ENCODE peak calls at places on chromosomes 2 and 18, in eight cellular contexts. S, Y, O, W, E, M, V and T are unnamed samples.
A peak's percentile ranks its signal among the peaks of the same experiment; 100 is the strongest.

GRCh38 chr2:69674301-69674640 is 30.7 kb upstream of the AAK1 start:
- DNase-seq in S (no peak), Y (no peak), O (no peak), W (no peak), E (no peak), M (no peak), V (no peak), T (no peak)

GRCh38 chr2:158129037-158129436 is 27.4 kb downstream of the UPP2 start:
- DNase-seq in S (no peak), Y (no peak), O (no peak), W (no peak), E (no peak), M (no peak), V (no peak), T (no peak)

GRCh38 chr2:216695401-216695821 is at the start of gene IGFBP5:
- DNase-seq in S (peak; percentile 81), Y (peak; percentile 97), O (no peak), W (peak; percentile 94), E (peak; percentile 61), M (peak; percentile 58), V (peak; percentile 36), T (peak; percentile 55)

GRCh38 chr2:237968048-237968862 is 1.4 kb downstream of the UBE2F start:
- DNase-seq in S (peak; percentile 7), Y (no peak), O (peak; percentile 89), W (peak; percentile 71), E (peak; percentile 38), M (peak; percentile 42), V (peak; percentile 54), T (no peak)

GRCh38 chr2:27583390-27583915 is 611 bp downstream of the ZNF512 start:
- DNase-seq in S (no peak), Y (no peak), O (no peak), W (peak; percentile 24), E (no peak), M (no peak), V (no peak), T (no peak)

GRCh38 chr18:26225022-26225693 is 1.1 kb upstream of the TAF4B start:
- DNase-seq in S (no peak), Y (no peak), O (no peak), W (no peak), E (no peak), M (no peak), V (no peak), T (no peak)

GRCh38 chr2:237685408-237685807 is 58.0 kb downstream of the LRRFIP1 start:
- DNase-seq in S (peak; percentile 53), Y (no peak), O (no peak), W (no peak), E (no peak), M (no peak), V (no peak), T (no peak)

GRCh38 chr2:48059975-48060374 is 153.7 kb upstream of the FBXO11 start:
- DNase-seq in S (no peak), Y (no peak), O (no peak), W (no peak), E (no peak), M (no peak), V (no peak), T (no peak)

GRCh38 chr2:27379840-27380625 is 501 bp downstream of the ZNF513 start:
- DNase-seq in S (peak; percentile 38), Y (peak; percentile 89), O (peak; percentile 9), W (peak; percentile 76), E (no peak), M (no peak), V (peak; percentile 63), T (peak; percentile 53)

GRCh38 chr2:128834203-128834602 is 515.5 kb upstream of the HS6ST1 start:
- DNase-seq in S (no peak), Y (no peak), O (no peak), W (no peak), E (no peak), M (no peak), V (no peak), T (no peak)

GRCh38 chr18:5488844-5489243 is 55.0 kb downstream of the EPB41L3 start:
- DNase-seq in S (no peak), Y (no peak), O (no peak), W (no peak), E (peak; percentile 4), M (peak; percentile 20), V (no peak), T (no peak)

GRCh38 chr18:13551305-13551603 is 175.1 kb downstream of the FAM210A start:
- DNase-seq in S (no peak), Y (no peak), O (no peak), W (no peak), E (no peak), M (no peak), V (no peak), T (no peak)

GRCh38 chr18:58221060-58221725 is 177.2 kb downstream of the NEDD4L start:
- DNase-seq in S (peak; percentile 96), Y (no peak), O (no peak), W (peak; percentile 53), E (peak; percentile 92), M (peak; percentile 49), V (no peak), T (no peak)

GRCh38 chr18:79465392-79465991 is 69.8 kb downstream of the NFATC1 start:
- DNase-seq in S (no peak), Y (no peak), O (peak; percentile 8), W (no peak), E (no peak), M (no peak), V (peak; percentile 84), T (no peak)

GRCh38 chr2:147389218-147389617 is 455.6 kb upstream of the ACVR2A start:
- DNase-seq in S (no peak), Y (no peak), O (no peak), W (no peak), E (no peak), M (no peak), V (no peak), T (no peak)

GRCh38 chr18:25278415-25278814 is 73.6 kb downstream of the ZNF521 start:
- DNase-seq in S (no peak), Y (no peak), O (no peak), W (peak; percentile 13), E (no peak), M (no peak), V (no peak), T (no peak)

GRCh38 chr2:96604104-96604503 is 34.0 kb downstream of the KANSL3 start:
- DNase-seq in S (no peak), Y (no peak), O (no peak), W (no peak), E (no peak), M (no peak), V (no peak), T (no peak)

GRCh38 chr2:127573771-127574170 is 38.3 kb downstream of the MYO7B start:
- DNase-seq in S (no peak), Y (peak; percentile 23), O (no peak), W (no peak), E (no peak), M (no peak), V (no peak), T (no peak)

GRCh38 chr2:30679416-30680088 is 127.7 kb downstream of the CAPN13 start:
- DNase-seq in S (no peak), Y (no peak), O (no peak), W (peak; percentile 59), E (peak; percentile 14), M (peak; percentile 70), V (no peak), T (no peak)

GRCh38 chr18:70464343-70465114 is 175.7 kb downstream of the SOCS6 start:
- DNase-seq in S (peak; percentile 80), Y (peak; percentile 79), O (peak; percentile 65), W (peak; percentile 55), E (peak; percentile 54), M (peak; percentile 73), V (peak; percentile 26), T (peak; percentile 11)

DNA sequence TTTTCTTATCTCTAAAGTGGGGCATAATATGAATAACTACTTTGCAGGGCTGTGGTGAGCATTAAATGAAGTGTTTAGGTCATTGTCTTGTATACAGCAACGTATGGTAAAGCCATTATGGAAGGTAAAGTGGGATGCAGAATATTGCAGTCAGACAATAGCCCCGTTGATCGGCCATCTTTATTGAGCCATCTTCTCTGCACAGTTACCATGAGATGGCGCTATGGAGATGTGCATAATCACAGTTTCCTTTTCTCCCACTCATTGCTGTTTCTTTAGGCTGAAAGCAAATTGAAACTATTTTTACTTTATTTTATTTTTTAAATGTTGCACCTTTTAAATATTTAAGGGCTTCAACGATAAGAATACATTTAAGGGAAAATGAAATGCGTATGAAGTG is 108.9 kb downstream of the THSD7B start:
- DNase-seq in S (peak; percentile 53), Y (no peak), O (peak; percentile 29), W (no peak), E (peak; percentile 38), M (no peak), V (no peak), T (no peak)
- H3K27ac ChIP-seq in S (no peak overlapping the region), Y (no peak overlapping the region), O (no peak overlapping the region), W (no peak overlapping the region), E (no peak overlapping the region), M (no peak overlapping the region), V (no peak overlapping the region), T (no peak overlapping the region)

DNA sequence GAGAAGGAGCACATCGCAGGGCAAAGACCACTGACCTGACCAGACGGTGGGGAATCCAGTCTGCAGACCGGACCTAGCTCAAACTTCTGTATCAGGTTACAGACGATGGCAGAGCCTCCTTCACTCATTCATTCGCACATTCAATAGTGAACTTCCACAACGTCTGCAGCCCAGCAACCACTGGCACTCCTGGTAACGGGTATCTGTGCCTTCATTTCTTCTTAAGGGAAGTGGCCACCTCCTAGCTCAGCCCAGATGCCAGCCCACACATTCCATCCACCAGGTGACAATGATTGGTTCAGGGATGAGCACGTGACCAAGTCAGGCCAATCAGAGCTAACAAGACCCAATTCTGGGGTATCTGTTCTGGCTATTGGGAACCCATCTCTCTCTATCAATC is 15.9 kb upstream of the ARMC9 start:
- DNase-seq in S (no peak), Y (no peak), O (no peak), W (no peak), E (no peak), M (no peak), V (no peak), T (no peak)
- H3K27ac ChIP-seq in S (no peak overlapping the region), Y (peak overlapping the region; percentile 83), O (no peak overlapping the region), W (no peak overlapping the region), E (no peak overlapping the region), M (no peak overlapping the region), V (no peak overlapping the region), T (peak overlapping the region; percentile 77)

DNA sequence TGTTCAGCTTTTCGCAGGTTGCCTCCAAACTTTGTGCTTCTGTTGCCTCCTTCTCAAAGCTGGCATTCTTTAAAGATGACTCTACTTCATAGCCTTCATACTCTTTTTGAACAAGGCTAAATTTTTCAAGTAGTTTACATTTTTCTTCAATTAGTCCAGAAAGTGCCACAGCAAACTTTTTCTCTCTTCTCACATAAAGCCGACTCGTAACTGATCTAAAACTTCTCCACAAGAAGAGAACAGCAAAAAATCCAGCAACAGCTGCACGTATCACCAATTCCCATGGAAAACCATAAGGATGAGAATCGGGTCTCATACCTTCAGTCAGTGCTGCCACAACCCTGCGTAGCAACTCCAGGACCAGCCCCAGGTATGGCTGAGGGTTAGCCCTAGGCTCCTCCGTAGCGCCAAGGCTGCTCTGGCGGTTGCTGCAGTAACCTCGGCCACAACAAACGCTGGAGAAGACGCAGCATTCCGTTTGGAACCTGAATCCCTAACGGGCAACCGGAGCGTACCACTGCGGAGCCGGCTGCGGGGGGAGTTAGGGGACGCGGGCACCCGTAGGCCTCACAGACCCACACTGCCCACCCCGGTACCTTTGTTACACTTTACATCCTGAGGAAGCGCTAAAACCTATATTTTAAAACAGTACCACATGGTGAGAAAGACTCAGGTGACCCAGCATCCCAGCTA is at the start of gene CTAGE1:
- DNase-seq in S (no peak), Y (no peak), O (no peak), W (peak; percentile 65), E (peak; percentile 21), M (no peak), V (no peak), T (no peak)
- H3K27ac ChIP-seq in S (no peak within 1 kb of the TSS), Y (no peak within 1 kb of the TSS), O (no peak within 1 kb of the TSS), W (peak within 1 kb of the TSS; percentile 99), E (peak within 1 kb of the TSS; percentile 40), M (no peak within 1 kb of the TSS), V (no peak within 1 kb of the TSS), T (no peak within 1 kb of the TSS)

GRCh38 chr2:106269591-106270291 is 75.6 kb upstream of the UXS1 start:
- DNase-seq in S (peak; percentile 73), Y (peak; percentile 72), O (peak; percentile 30), W (no peak), E (no peak), M (no peak), V (peak; percentile 33), T (no peak)
- H3K27ac ChIP-seq in S (no peak overlapping the region), Y (no peak overlapping the region), O (no peak overlapping the region), W (no peak overlapping the region), E (no peak overlapping the region), M (no peak overlapping the region), V (no peak overlapping the region), T (no peak overlapping the region)